ENCODE peak calls at places on chromosomes 4 and X, in six cellular contexts. D, O, E, X, A and H are unnamed samples.

GRCh38 chr4:151331276-151332042 is 6.1 kb upstream of the SH3D19 start:
- DNase-seq in D (no peak), O (no peak), E (no peak), X (peak; percentile 17), A (peak; percentile 84), H (no peak)

GRCh38 chr4:681736-682451 is 7.1 kb downstream of the SLC49A3 start:
- DNase-seq in D (no peak), O (no peak), E (peak; percentile 85), X (no peak), A (peak; percentile 55), H (no peak)

GRCh38 chrX:139890991-139891700 is 41.7 kb downstream of the ATP11C start:
- DNase-seq in D (no peak), O (no peak), E (no peak), X (peak; percentile 42), A (peak; percentile 83), H (no peak)

GRCh38 chr4:8728536-8729407 is 136.2 kb downstream of the CPZ start:
- DNase-seq in D (no peak), O (no peak), E (peak; percentile 47), X (no peak), A (no peak), H (no peak)

GRCh38 chr4:99087887-99088484 is 602 bp downstream of the ADH5 start:
- DNase-seq in D (peak; percentile 11), O (no peak), E (peak; percentile 81), X (peak; percentile 97), A (peak; percentile 34), H (no peak)

GRCh38 chr4:83207497-83208105 is 77.0 kb downstream of the COQ2 start:
- DNase-seq in D (no peak), O (no peak), E (no peak), X (peak; percentile 91), A (peak; percentile 75), H (no peak)

GRCh38 chr4:152100378-152101201 is 339.8 kb upstream of the GATB start:
- DNase-seq in D (peak; percentile 92), O (peak; percentile 53), E (no peak), X (no peak), A (peak; percentile 80), H (peak; percentile 37)

GRCh38 chrX:126847143-126847542 is 27.6 kb downstream of the PRR32 start:
- DNase-seq in D (no peak), O (no peak), E (no peak), X (no peak), A (no peak), H (no peak)

GRCh38 chr4:39942507-39942906 is 35.2 kb downstream of the PDS5A start:
- DNase-seq in D (no peak), O (no peak), E (no peak), X (no peak), A (no peak), H (no peak)

GRCh38 chr4:85780664-85781063 is 305.7 kb downstream of the ARHGAP24 start:
- DNase-seq in D (no peak), O (no peak), E (no peak), X (peak; percentile 37), A (no peak), H (no peak)

GRCh38 chr4:128847074-128847724 is 37.7 kb downstream of the JADE1 start:
- DNase-seq in D (no peak), O (no peak), E (no peak), X (no peak), A (no peak), H (no peak)

GRCh38 chr4:25144870-25145481 is 15.3 kb downstream of the SEPSECS start:
- DNase-seq in D (no peak), O (no peak), E (no peak), X (peak; percentile 32), A (peak; percentile 61), H (no peak)

GRCh38 chr4:47939456-47939855 is 25.1 kb upstream of the NFXL1 start:
- DNase-seq in D (no peak), O (no peak), E (no peak), X (no peak), A (no peak), H (no peak)

GRCh38 chrX:74925210-74926088 is at the start of gene NEXMIF:
- DNase-seq in D (peak; percentile 24), O (peak; percentile 1), E (no peak), X (peak; percentile 9), A (peak; percentile 19), H (no peak)

GRCh38 chrX:77415161-77415560 is 32.0 kb upstream of the FGF16 start:
- DNase-seq in D (no peak), O (no peak), E (no peak), X (no peak), A (peak; percentile 44), H (no peak)

GRCh38 chr4:82614868-82615449 is 53.2 kb upstream of the TMEM150C start:
- DNase-seq in D (no peak), O (no peak), E (no peak), X (no peak), A (peak; percentile 4), H (no peak)

GRCh38 chr4:93327346-93327745 is 501.2 kb upstream of the ATOH1 start:
- DNase-seq in D (no peak), O (no peak), E (no peak), X (no peak), A (no peak), H (no peak)

GRCh38 chrX:63967541-63967940 is 182.5 kb upstream of the ARHGEF9 start:
- DNase-seq in D (no peak), O (no peak), E (no peak), X (peak; percentile 16), A (no peak), H (no peak)

GRCh38 chr4:176814770-176815169 is 22.0 kb upstream of the VEGFC start:
- DNase-seq in D (no peak), O (no peak), E (no peak), X (peak; percentile 79), A (no peak), H (no peak)

GRCh38 chr4:42843694-42844093 is 48.8 kb upstream of the GRXCR1 start:
- DNase-seq in D (no peak), O (no peak), E (no peak), X (no peak), A (no peak), H (no peak)

GRCh38 chrX:13377537-13377936 is 57.7 kb upstream of the ATXN3L start:
- DNase-seq in D (no peak), O (no peak), E (no peak), X (peak; percentile 97), A (no peak), H (no peak)

GRCh38 chr4:107640157-107640556 is 79.9 kb downstream of the PAPSS1 start:
- DNase-seq in D (no peak), O (no peak), E (no peak), X (peak; percentile 11), A (peak; percentile 5), H (no peak)

GRCh38 chrX:109774706-109775105 is 41.6 kb upstream of the ACSL4 start:
- DNase-seq in D (no peak), O (no peak), E (no peak), X (peak; percentile 73), A (peak; percentile 76), H (no peak)

GRCh38 chr4:151808120-151808529 is 47.3 kb upstream of the GATB start:
- DNase-seq in D (no peak), O (no peak), E (no peak), X (no peak), A (peak; percentile 67), H (no peak)

GRCh38 chr4:101346312-101346561 is 1.1 kb downstream of the PPP3CA start:
- DNase-seq in D (peak; percentile 47), O (peak; percentile 42), E (no peak), X (no peak), A (no peak), H (no peak)

GRCh38 chrX:75546724-75547123 is 23.9 kb upstream of the ZDHHC15 start:
- DNase-seq in D (no peak), O (no peak), E (no peak), X (no peak), A (no peak), H (no peak)

GRCh38 chr4:88759039-88759631 is 61.5 kb upstream of the NAP1L5 start:
- DNase-seq in D (no peak), O (no peak), E (no peak), X (peak; percentile 66), A (no peak), H (no peak)

GRCh38 chrX:137848291-137848905 is 282.5 kb downstream of the ZIC3 start:
- DNase-seq in D (no peak), O (no peak), E (no peak), X (no peak), A (no peak), H (no peak)

GRCh38 chr4:38753021-38753806 is 29.6 kb downstream of the TLR10 start:
- DNase-seq in D (no peak), O (no peak), E (peak; percentile 67), X (peak; percentile 100), A (no peak), H (no peak)

GRCh38 chr4:55758570-55758969 is 61.0 kb upstream of the EXOC1L start:
- DNase-seq in D (no peak), O (no peak), E (no peak), X (peak; percentile 15), A (no peak), H (no peak)

GRCh38 chr4:120088507-120088906 is 21.9 kb upstream of the MAD2L1 start:
- DNase-seq in D (no peak), O (no peak), E (no peak), X (no peak), A (no peak), H (no peak)

GRCh38 chrX:49079489-49080428 is at the start of gene WDR45:
- DNase-seq in D (peak; percentile 77), O (peak; percentile 58), E (peak; percentile 86), X (peak; percentile 73), A (peak; percentile 66), H (peak; percentile 31)

GRCh38 chr4:72971572-72971971 is 97.9 kb downstream of the COX18 start:
- DNase-seq in D (no peak), O (no peak), E (no peak), X (peak; percentile 76), A (peak; percentile 93), H (no peak)

GRCh38 chr4:55762815-55763214 is 56.8 kb upstream of the EXOC1L start:
- DNase-seq in D (no peak), O (no peak), E (no peak), X (no peak), A (no peak), H (no peak)

GRCh38 chr4:127482049-127482448 is 150.7 kb upstream of the INTU start:
- DNase-seq in D (no peak), O (no peak), E (no peak), X (peak; percentile 6), A (no peak), H (no peak)

GRCh38 chr4:42570221-42570620 is 86.7 kb downstream of the ATP8A1 start:
- DNase-seq in D (no peak), O (no peak), E (peak; percentile 75), X (no peak), A (no peak), H (no peak)

GRCh38 chrX:19715711-19716638 is 171.4 kb downstream of the SH3KBP1 start:
- DNase-seq in D (peak; percentile 6), O (no peak), E (no peak), X (no peak), A (no peak), H (no peak)

GRCh38 chrX:47145408-47146120 is 543 bp downstream of the RBM10 start:
- DNase-seq in D (no peak), O (no peak), E (no peak), X (no peak), A (no peak), H (no peak)

GRCh38 chrX:46295963-46296362 is 249.3 kb downstream of the ZNF674 start:
- DNase-seq in D (no peak), O (no peak), E (no peak), X (no peak), A (no peak), H (no peak)